ENCODE peak calls at places on chromosomes 3 and 15, in five cellular contexts. M, W, N, Z and A are unnamed samples.

GRCh38 chr15:70278644-70279043 is 180.9 kb upstream of the TLE3 start:
- DNase-seq in M (no peak), W (no peak), N (no peak), Z (no peak), A (no peak)

GRCh38 chr3:38354588-38355344 is 8.2 kb downstream of the XYLB start:
- DNase-seq in M (peak; percentile 68), W (no peak), N (no peak), Z (no peak), A (no peak)

GRCh38 chr3:11784962-11785361 is 61.7 kb downstream of the TAMM41 start:
- DNase-seq in M (no peak), W (peak; percentile 35), N (peak; percentile 70), Z (no peak), A (peak; percentile 82)

GRCh38 chr15:100596792-100597191 is 5.2 kb downstream of the LINS1 start:
- DNase-seq in M (no peak), W (no peak), N (no peak), Z (no peak), A (peak; percentile 11)

GRCh38 chr15:77599899-77600298 is 32.8 kb downstream of the LINGO1 start:
- DNase-seq in M (peak; percentile 22), W (peak; percentile 85), N (peak; percentile 41), Z (no peak), A (no peak)

GRCh38 chr3:25396251-25396650 is 31.8 kb upstream of the RARB start:
- DNase-seq in M (no peak), W (no peak), N (no peak), Z (no peak), A (no peak)

GRCh38 chr3:197394464-197395321 is 96.3 kb upstream of the DLG1 start:
- DNase-seq in M (peak; percentile 99), W (no peak), N (peak; percentile 98), Z (no peak), A (peak; percentile 92)

GRCh38 chr3:83403927-83404326 is 1554.9 kb upstream of the CADM2 start:
- DNase-seq in M (no peak), W (no peak), N (no peak), Z (no peak), A (no peak)

GRCh38 chr3:131812433-131812832 is 222.4 kb downstream of the CPNE4 start:
- DNase-seq in M (no peak), W (no peak), N (no peak), Z (no peak), A (peak; percentile 40)

GRCh38 chr15:67186688-67187087 is 67.8 kb downstream of the AAGAB start:
- DNase-seq in M (no peak), W (no peak), N (no peak), Z (no peak), A (no peak)

GRCh38 chr15:39926526-39926925 is 6.5 kb upstream of the GPR176 start:
- DNase-seq in M (no peak), W (no peak), N (no peak), Z (no peak), A (no peak)
- H2AFZ ChIP-seq in M (no peak overlapping the region), W (no peak overlapping the region), N (no peak overlapping the region), Z (no peak overlapping the region), A (no peak overlapping the region)

DNA sequence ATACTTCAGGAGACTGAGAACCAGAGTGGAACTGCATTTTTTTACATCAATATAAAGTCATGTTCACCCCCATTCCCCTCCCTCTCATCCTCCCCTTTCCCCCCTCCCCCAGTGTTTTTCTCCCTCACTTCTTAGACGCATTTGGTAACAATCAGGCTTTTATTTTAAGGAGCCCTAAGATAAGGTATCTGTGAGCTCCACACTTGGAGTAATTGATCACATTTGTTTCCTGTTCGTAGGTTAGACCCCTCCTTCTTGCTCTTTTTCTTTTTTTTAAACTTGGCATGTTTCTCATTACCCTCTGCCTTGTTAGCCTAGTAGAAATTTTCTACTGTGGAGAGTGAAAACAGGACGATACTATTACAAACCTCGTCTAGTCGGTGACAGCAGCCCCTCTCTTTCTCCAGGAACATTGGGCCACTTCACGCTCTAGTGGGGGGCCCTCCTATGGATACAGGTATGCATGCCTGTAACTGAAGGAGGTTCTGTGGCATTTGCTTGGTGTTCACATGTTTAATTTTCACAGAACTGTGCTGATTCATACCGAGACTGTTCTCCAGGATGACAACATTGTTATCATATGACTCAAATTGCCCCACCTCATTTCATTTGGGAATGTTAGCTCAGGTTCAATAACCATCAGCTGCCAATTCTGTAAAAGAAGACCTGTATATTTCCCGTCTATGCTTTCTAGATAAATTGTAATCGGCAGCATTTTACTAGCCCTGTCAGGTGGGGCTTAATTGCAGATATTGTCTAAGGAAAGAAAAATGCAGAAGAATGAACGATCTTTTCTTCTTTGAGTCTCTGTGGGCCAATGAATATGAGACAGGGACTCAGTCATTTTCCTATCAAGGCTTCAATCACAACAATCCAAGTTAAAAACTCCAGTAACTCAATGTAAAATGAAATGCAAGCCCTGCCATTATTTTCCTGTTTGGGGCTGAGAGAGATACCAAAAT is 314.2 kb downstream of the MECOM start:
- DNase-seq in M (peak; percentile 43), W (no peak), N (no peak), Z (no peak), A (peak; percentile 60)
- H3K9ac ChIP-seq in M (no peak overlapping the region), W (no peak overlapping the region), N (no peak overlapping the region), Z (no peak overlapping the region), A (no peak overlapping the region)

DNA sequence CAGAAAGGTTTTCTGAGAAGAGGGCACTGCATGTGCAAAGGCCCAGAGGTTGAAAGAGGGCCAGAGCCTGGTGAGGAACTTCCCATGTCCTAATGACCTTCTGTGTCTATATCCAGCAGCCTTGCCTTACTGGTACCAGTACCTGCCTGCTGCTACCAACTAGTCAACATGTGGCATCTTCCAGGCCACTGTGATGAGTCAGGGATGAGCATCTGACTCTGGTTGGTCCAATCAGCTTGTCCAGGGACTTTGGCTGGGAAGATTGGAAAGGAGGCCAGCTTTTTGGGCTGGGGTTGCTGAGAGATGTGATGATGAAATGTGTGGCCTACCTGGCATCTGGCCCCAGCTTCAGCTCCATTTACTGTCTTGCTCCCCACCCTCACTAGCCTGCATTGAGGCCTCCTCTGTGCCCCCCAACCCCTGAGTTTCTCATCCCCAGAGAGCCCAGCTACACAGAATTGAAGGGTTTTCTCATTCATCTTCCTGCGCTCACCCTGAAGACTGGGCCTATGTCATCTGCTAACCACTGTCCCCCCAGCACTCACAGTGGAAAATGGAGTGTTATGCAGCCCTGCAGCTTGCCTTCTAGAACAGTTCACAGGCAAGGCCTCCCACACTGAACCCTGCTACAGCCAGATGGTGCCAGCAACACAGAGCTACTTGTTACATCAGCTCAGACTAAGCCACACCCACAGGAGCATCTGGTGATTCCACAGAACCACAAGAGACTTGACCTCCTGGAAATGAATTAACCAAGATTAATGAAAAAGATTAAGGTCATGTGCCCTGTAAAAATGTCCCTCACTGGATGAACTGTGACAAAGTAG is 1.3 kb upstream of the TWF2 start:
- DNase-seq in M (peak; percentile 98), W (peak; percentile 61), N (peak; percentile 98), Z (no peak), A (peak; percentile 70)
- H4K91ac ChIP-seq in M (peak overlapping the region; percentile 83), W (no peak overlapping the region), N (peak overlapping the region; percentile 90), Z (no peak overlapping the region), A (peak overlapping the region; percentile 15)

GRCh38 chr15:80375968-80376891 is 28.0 kb upstream of the ARNT2 start:
- DNase-seq in M (no peak), W (no peak), N (no peak), Z (no peak), A (no peak)
- H2AFZ ChIP-seq in M (no peak overlapping the region), W (no peak overlapping the region), N (no peak overlapping the region), Z (no peak overlapping the region), A (no peak overlapping the region)

GRCh38 chr3:174951023-174951422 is 91.9 kb downstream of the NAALADL2 start:
- DNase-seq in M (peak; percentile 91), W (no peak), N (peak; percentile 78), Z (no peak), A (peak; percentile 83)
- H3K9ac ChIP-seq in M (no peak overlapping the region), W (no peak overlapping the region), N (no peak overlapping the region), Z (no peak overlapping the region), A (no peak overlapping the region)

DNA sequence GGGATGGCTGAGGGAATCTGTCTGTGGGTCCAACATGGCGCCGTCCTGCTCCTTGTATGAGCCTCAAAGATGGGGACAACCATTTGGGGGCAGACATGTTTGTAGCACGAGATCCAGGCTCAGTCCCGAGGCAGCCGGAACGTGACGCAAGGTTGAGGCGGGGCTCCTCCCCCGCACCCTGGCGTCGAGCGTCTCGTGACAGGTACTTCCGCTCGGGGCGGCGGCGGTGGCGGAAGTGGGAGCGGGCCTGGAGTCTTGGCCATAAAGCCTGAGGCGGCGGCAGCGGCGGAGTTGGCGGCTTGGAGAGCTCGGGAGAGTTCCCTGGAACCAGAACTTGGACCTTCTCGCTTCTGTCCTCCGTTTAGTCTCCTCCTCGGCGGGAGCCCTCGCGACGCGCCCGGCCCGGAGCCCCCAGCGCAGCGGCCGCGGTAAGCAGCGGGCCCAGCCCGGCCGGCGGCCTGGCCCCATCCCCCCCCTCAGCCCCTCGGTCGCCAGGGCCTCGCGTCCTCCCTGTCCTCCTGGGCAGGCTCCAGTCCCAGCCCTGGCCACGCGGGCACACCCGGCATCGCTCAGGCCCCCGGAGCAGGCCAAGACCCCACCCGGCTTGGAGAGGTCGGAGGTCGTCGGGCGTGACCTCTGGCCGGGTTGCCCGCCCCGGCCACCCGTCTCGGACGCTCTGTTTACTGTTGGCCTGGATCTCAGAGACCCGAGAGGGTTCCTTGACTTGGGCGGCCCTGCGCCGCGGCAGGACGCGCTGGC is at the start of gene RAB7A:
- DNase-seq in M (peak; percentile 98), W (peak; percentile 98), N (peak; percentile 98), Z (peak; percentile 91), A (peak; percentile 98)
- H4K91ac ChIP-seq in M (peak within 1 kb of the TSS; percentile 73), W (no peak within 1 kb of the TSS), N (peak within 1 kb of the TSS; percentile 99), Z (no peak within 1 kb of the TSS), A (peak within 1 kb of the TSS; percentile 95)